ENCODE peak calls at places on chromosomes 5 and 9, in four cellular contexts. L is mesenchymal stem cell, V is IMR-90, P is neuronal stem cell. S is an unnamed sample.
A peak's percentile ranks its signal among the peaks of the same experiment; 100 is the strongest.

GRCh38 chr9:64773491-64773931 is 511.5 kb downstream of the FOXD4L5 start:
- DNase-seq in L (peak; percentile 3), V (no peak), P (peak; percentile 6), S (no peak)

GRCh38 chr9:13377286-13377925 is 97.9 kb upstream of the MPDZ start:
- DNase-seq in L (no peak), V (no peak), P (no peak), S (no peak)

GRCh38 chr5:134968055-134968454 is 348 bp downstream of the CATSPER3 start:
- DNase-seq in L (no peak), V (no peak), P (no peak), S (peak; percentile 65)

GRCh38 chr9:20395671-20396070 is 226.6 kb downstream of the MLLT3 start:
- DNase-seq in L (no peak), V (no peak), P (no peak), S (no peak)

GRCh38 chr9:83296123-83296522 is 233.2 kb upstream of the RASEF start:
- DNase-seq in L (no peak), V (no peak), P (no peak), S (no peak)

GRCh38 chr5:112276996-112277395 is 142.1 kb downstream of the EPB41L4A start:
- DNase-seq in L (no peak), V (no peak), P (no peak), S (no peak)

GRCh38 chr5:75611324-75612210 is at the start of gene ANKDD1B:
- DNase-seq in L (peak; percentile 68), V (peak; percentile 65), P (peak; percentile 29), S (no peak)

GRCh38 chr5:41835625-41836024 is 34.6 kb downstream of the OXCT1 start:
- DNase-seq in L (peak; percentile 81), V (peak; percentile 92), P (peak; percentile 18), S (peak; percentile 9)

GRCh38 chr5:111668713-111669112 is 88.3 kb downstream of the NREP start:
- DNase-seq in L (peak; percentile 66), V (peak; percentile 57), P (no peak), S (peak; percentile 41)

GRCh38 chr9:104905153-104905901 is 22.6 kb downstream of the ABCA1 start:
- DNase-seq in L (no peak), V (no peak), P (no peak), S (no peak)

GRCh38 chr5:55102345-55102744 is at the start of gene GZMA:
- DNase-seq in L (no peak), V (no peak), P (no peak), S (no peak)

GRCh38 chr5:68465934-68466551 is 250.5 kb downstream of the PIK3R1 start:
- DNase-seq in L (no peak), V (no peak), P (no peak), S (peak; percentile 62)

GRCh38 chr5:68468322-68468721 is 252.8 kb downstream of the PIK3R1 start:
- DNase-seq in L (no peak), V (no peak), P (no peak), S (no peak)

GRCh38 chr5:68467791-68468190 is 252.2 kb downstream of the PIK3R1 start:
- DNase-seq in L (no peak), V (no peak), P (no peak), S (no peak)

GRCh38 chr5:68465133-68465532 is 249.6 kb downstream of the PIK3R1 start:
- DNase-seq in L (no peak), V (no peak), P (no peak), S (no peak)

GRCh38 chr5:68467208-68467607 is 251.7 kb downstream of the PIK3R1 start:
- DNase-seq in L (no peak), V (no peak), P (no peak), S (no peak)
- H2BK120ac ChIP-seq in L (no peak overlapping the region), V (no peak overlapping the region), P (no peak overlapping the region), S (no peak overlapping the region)

GRCh38 chr5:6220346-6221088 is 157.8 kb downstream of the MED10 start:
- DNase-seq in L (no peak), V (no peak), P (no peak), S (no peak)
- H2AFZ ChIP-seq in L (no peak overlapping the region), V (no peak overlapping the region), P (no peak overlapping the region), S (no peak overlapping the region)

GRCh38 chr5:72005676-72006075 is 101.6 kb upstream of the MAP1B start:
- DNase-seq in L (no peak), V (no peak), P (no peak), S (no peak)
- H3K14ac ChIP-seq in L (no peak overlapping the region), V (no peak overlapping the region), P (no peak overlapping the region), S (no peak overlapping the region)

GRCh38 chr5:67538855-67539506 is 342.4 kb upstream of the CD180 start:
- DNase-seq in L (no peak), V (no peak), P (no peak), S (no peak)
- H2BK120ac ChIP-seq in L (no peak overlapping the region), V (no peak overlapping the region), P (no peak overlapping the region), S (no peak overlapping the region)

GRCh38 chr5:123090641-123091257 is 1.7 kb downstream of the PRDM6 start:
- DNase-seq in L (no peak), V (no peak), P (no peak), S (no peak)

GRCh38 chr5:123088031-123088805 is 823 bp upstream of the PRDM6 start:
- DNase-seq in L (peak; percentile 45), V (no peak), P (no peak), S (no peak)

GRCh38 chr5:123089971-123090640 is 1.1 kb downstream of the PRDM6 start:
- DNase-seq in L (peak; percentile 19), V (peak; percentile 27), P (no peak), S (no peak)

GRCh38 chr5:123091258-123091987 is 2.4 kb downstream of the PRDM6 start:
- DNase-seq in L (peak; percentile 57), V (peak; percentile 15), P (no peak), S (no peak)

DNA sequence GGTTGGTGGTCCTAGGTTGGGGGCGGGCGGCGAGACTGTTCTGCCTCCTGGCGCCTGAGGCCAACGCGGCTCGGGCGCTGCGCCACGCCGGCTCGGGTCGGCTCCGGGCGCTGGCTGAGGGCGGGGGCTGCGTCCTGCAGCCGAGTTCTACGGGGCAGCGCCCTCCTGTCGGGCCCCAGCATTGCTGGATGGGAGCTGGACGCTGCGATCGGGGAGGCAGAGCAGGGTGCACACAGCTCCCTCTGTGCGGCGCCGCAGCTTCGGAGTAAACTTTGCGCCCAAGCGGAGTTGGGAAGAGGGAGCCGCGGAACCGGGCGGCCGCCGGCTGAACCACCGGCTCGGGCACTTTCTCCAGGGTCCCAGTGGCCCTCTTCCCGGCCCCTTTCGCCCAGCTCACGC is 530 bp downstream of the PRDM6 start:
- DNase-seq in L (peak; percentile 44), V (peak; percentile 52), P (no peak), S (no peak)
- H2AFZ ChIP-seq in L (peak overlapping the region; percentile 55), V (peak overlapping the region; percentile 85), P (peak overlapping the region; percentile 93), S (peak overlapping the region; percentile 56)

GRCh38 chr9:133926165-133926856 is 65.8 kb downstream of the VAV2 start:
- DNase-seq in L (no peak), V (no peak), P (no peak), S (no peak)
- H3K14ac ChIP-seq in L (no peak overlapping the region), V (no peak overlapping the region), P (no peak overlapping the region), S (no peak overlapping the region)

GRCh38 chr9:134326754-134327526 is 685 bp downstream of the RXRA start:
- DNase-seq in L (peak; percentile 57), V (peak; percentile 31), P (no peak), S (peak; percentile 53)

GRCh38 chr9:134325096-134325812 is 1.0 kb upstream of the RXRA start:
- DNase-seq in L (peak; percentile 83), V (peak; percentile 49), P (no peak), S (peak; percentile 66)

GRCh38 chr9:134324359-134325095 is 1.7 kb upstream of the RXRA start:
- DNase-seq in L (no peak), V (peak; percentile 35), P (no peak), S (peak; percentile 71)

GRCh38 chr9:134327671-134328231 is 1.5 kb downstream of the RXRA start:
- DNase-seq in L (peak; percentile 41), V (no peak), P (no peak), S (no peak)

GRCh38 chr9:134325813-134326753 is at the start of gene RXRA:
- DNase-seq in L (peak; percentile 86), V (peak; percentile 80), P (peak; percentile 81), S (peak; percentile 63)
- H2BK120ac ChIP-seq in L (peak within 1 kb of the TSS; percentile 97), V (peak within 1 kb of the TSS; percentile 91), P (peak within 1 kb of the TSS; percentile 100), S (peak within 1 kb of the TSS; percentile 97)

DNA sequence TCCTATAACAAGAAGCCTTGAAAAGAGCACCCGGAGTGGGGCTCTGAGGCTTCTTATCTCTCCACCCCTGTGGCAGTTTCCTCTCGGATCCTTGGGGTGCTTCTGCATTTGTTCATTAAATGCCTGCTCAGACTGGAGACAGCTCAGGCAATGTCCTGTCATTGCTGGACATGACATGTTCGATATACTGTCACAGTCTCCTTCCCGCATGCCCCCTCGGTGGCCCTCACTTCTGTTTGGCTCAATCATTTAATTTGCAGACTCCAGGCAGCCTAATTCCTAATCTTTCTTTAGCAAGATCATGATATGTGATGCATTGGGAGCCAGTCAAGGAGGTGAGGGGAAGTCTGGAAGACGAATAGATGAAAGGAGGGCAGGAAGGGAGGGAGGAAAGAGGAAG is 37.5 kb upstream of the CPEB4 start:
- DNase-seq in L (no peak), V (no peak), P (no peak), S (no peak)
- H2AFZ ChIP-seq in L (no peak overlapping the region), V (no peak overlapping the region), P (no peak overlapping the region), S (no peak overlapping the region)

DNA sequence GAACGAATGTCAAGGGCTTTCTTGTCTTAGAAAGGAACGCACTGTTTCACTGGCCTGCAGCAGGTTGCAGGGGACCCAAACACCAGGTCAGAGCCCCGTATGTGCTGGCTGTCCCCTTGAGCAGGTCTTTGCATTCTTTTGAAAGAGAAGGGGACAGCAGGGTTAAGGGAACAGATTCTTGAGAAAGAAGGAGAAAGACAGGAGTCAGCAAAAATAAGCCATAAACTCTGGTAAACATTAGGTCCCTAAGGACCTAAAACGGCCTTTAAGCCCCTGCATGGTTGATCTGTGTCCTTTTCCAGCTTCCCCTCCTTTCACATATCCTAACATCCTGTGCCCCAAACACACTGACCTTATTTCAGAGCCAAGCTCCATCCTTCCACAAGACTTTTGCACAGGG is 190.8 kb upstream of the ADRA1B start:
- DNase-seq in L (no peak), V (no peak), P (no peak), S (no peak)
- H3K14ac ChIP-seq in L (peak overlapping the region; percentile 22), V (no peak overlapping the region), P (no peak overlapping the region), S (no peak overlapping the region)